ENCODE peak calls at places on chromosome 18, in four cellular contexts. F is activated T-helper 1 cell treated with Interleukin-2 at 50 U/mL for 16 hours, H is activated T-cell treated with anti-CD3 and anti-CD28 coated beads for 1 hour, A is RCC 7860. R is an unnamed sample.

GRCh38 chr18:10353791-10354190 is 100.6 kb upstream of the APCDD1 start:
- DNase-seq in H (no peak), F (no peak), A (no peak), R (peak; percentile 64)

GRCh38 chr18:64659186-64659585 is 510.3 kb upstream of the LINC00305 start:
- DNase-seq in A (no peak), H (no peak), F (no peak), R (no peak)

GRCh38 chr18:13217466-13217961 is 1.0 kb upstream of the LDLRAD4 start:
- DNase-seq in H (peak; percentile 36), A (no peak), F (peak; percentile 36), R (peak; percentile 19)

GRCh38 chr18:51622676-51623075 is 425.2 kb upstream of the MEX3C start:
- DNase-seq in F (no peak), H (no peak), A (no peak), R (no peak)

GRCh38 chr18:80115035-80115434 is 6.0 kb downstream of the ADNP2 start:
- DNase-seq in H (no peak), F (no peak), A (no peak), R (no peak)

GRCh38 chr18:47397671-47398319 is 146.3 kb upstream of the SKOR2 start:
- DNase-seq in H (no peak), A (peak; percentile 6), F (no peak), R (no peak)

GRCh38 chr18:12271376-12272235 is 17.4 kb downstream of the CIDEA start:
- DNase-seq in F (no peak), A (peak; percentile 60), H (peak; percentile 43), R (peak; percentile 89)

GRCh38 chr18:66632771-66633170 is 28.9 kb upstream of the CDH19 start:
- DNase-seq in A (no peak), F (no peak), H (no peak), R (peak; percentile 12)

GRCh38 chr18:45357681-45358470 is 257.4 kb upstream of the SLC14A2 start:
- DNase-seq in F (no peak), H (no peak), A (peak; percentile 19), R (no peak)

GRCh38 chr18:56199580-56200320 is 438.6 kb downstream of the TXNL1 start:
- DNase-seq in A (no peak), F (no peak), H (no peak), R (no peak)

GRCh38 chr18:60019463-60019840 is 119.7 kb downstream of the PMAIP1 start:
- DNase-seq in A (peak; percentile 73), F (no peak), H (no peak), R (peak; percentile 79)

GRCh38 chr18:62976227-62976626 is 260.9 kb downstream of the PHLPP1 start:
- DNase-seq in F (no peak), A (no peak), H (no peak), R (no peak)

GRCh38 chr18:6741290-6741689 is 11.8 kb downstream of the ARHGAP28 start:
- DNase-seq in F (no peak), A (peak; percentile 88), H (no peak), R (peak; percentile 96)

GRCh38 chr18:4119813-4120212 is 335.3 kb downstream of the DLGAP1 start:
- DNase-seq in F (no peak), A (no peak), H (no peak), R (no peak)

GRCh38 chr18:52376104-52376503 is 36.1 kb downstream of the DCC start:
- DNase-seq in A (no peak), H (no peak), F (no peak), R (no peak)

GRCh38 chr18:30925795-30926194 is 116.7 kb downstream of the DSC3 start:
- DNase-seq in H (no peak), A (no peak), F (no peak), R (no peak)

GRCh38 chr18:63002305-63002704 is 287.0 kb downstream of the PHLPP1 start:
- DNase-seq in H (no peak), F (no peak), A (no peak), R (no peak)

GRCh38 chr18:80119111-80119510 is 10.0 kb downstream of the ADNP2 start:
- DNase-seq in F (no peak), A (no peak), H (no peak), R (no peak)

GRCh38 chr18:37309059-37309458 is 256.5 kb downstream of the CELF4 start:
- DNase-seq in A (no peak), F (no peak), H (no peak), R (no peak)

GRCh38 chr18:41538751-41539150 is 416.3 kb upstream of the PIK3C3 start:
- DNase-seq in A (no peak), F (no peak), H (no peak), R (no peak)

GRCh38 chr18:73597832-73598615 is 549.6 kb downstream of the FBXO15 start:
- DNase-seq in A (no peak), F (no peak), H (no peak), R (no peak)

GRCh38 chr18:3466872-3467271 is 16.9 kb downstream of the TGIF1 start:
- DNase-seq in A (no peak), F (no peak), H (no peak), R (no peak)

GRCh38 chr18:6943143-6943542 is 174.5 kb downstream of the LAMA1 start:
- DNase-seq in H (no peak), F (no peak), A (no peak), R (no peak)

GRCh38 chr18:9735238-9735637 is 27.1 kb downstream of the RAB31 start:
- DNase-seq in H (no peak), F (no peak), A (no peak), R (no peak)

R was measured in cardiac fibroblast.